ENCODE peak calls at places on chromosomes 12 and 14, in five cellular contexts. V is activated CD8-positive, alpha-beta T cell treated with anti-CD3 and anti-CD28 coated beads for 36 hours; A is AG09309; K is ovary; T is left ventricle myocardium inferior. L is an unnamed sample.

GRCh38 chr12:56720696-56721615 is 4.1 kb downstream of the NACA start:
- DNase-seq in V (no peak), A (no peak), K (no peak), T (no peak), L (no peak)

GRCh38 chr14:95310635-95311380 is 8.9 kb downstream of the CLMN start:
- DNase-seq in V (no peak), A (no peak), K (no peak), T (no peak), L (no peak)

GRCh38 chr14:28707814-28708213 is 58.8 kb upstream of the FOXG1 start:
- DNase-seq in V (no peak), A (no peak), K (no peak), T (no peak), L (no peak)

GRCh38 chr12:106301611-106302321 is 767 bp upstream of the TCP11L2 start:
- DNase-seq in V (peak), A (no peak), K (no peak), T (peak), L (peak)

GRCh38 chr12:15701721-15702156 is 87.4 kb downstream of the EPS8 start:
- DNase-seq in V (no peak), A (peak), K (no peak), T (no peak), L (no peak)

GRCh38 chr14:55398679-55399078 is 13.0 kb downstream of the ATG14 start:
- DNase-seq in V (peak), A (peak), K (peak), T (no peak), L (no peak)

GRCh38 chr12:121990692-121991603 is 30.7 kb upstream of the BCL7A start:
- DNase-seq in V (peak), A (no peak), K (no peak), T (no peak), L (peak)

GRCh38 chr14:33039321-33039720 is 100.6 kb downstream of the NPAS3 start:
- DNase-seq in V (no peak), A (no peak), K (no peak), T (no peak), L (no peak)

GRCh38 chr12:93151079-93151759 is 222.1 kb upstream of the EEA1 start:
- DNase-seq in V (no peak), A (no peak), K (no peak), T (no peak), L (no peak)

GRCh38 chr14:72621387-72622065 is 272.4 kb downstream of the DPF3 start:
- DNase-seq in V (no peak), A (no peak), K (no peak), T (no peak), L (no peak)

GRCh38 chr12:34208331-34209258 is 186.3 kb downstream of the ALG10 start:
- DNase-seq in V (no peak), A (no peak), K (no peak), T (no peak), L (no peak)

GRCh38 chr12:131449027-131449426 is 261.9 kb upstream of the SFSWAP start:
- DNase-seq in V (no peak), A (no peak), K (no peak), T (no peak), L (no peak)

GRCh38 chr12:14988035-14988434 is 15.2 kb downstream of the PDE6H start:
- DNase-seq in V (no peak), A (no peak), K (no peak), T (no peak), L (no peak)

GRCh38 chr12:59652098-59652497 is 56.3 kb downstream of the SLC16A7 start:
- DNase-seq in V (no peak), A (no peak), K (no peak), T (no peak), L (no peak)

GRCh38 chr12:59651230-59651920 is 55.5 kb downstream of the SLC16A7 start:
- DNase-seq in V (no peak), A (no peak), K (no peak), T (no peak), L (no peak)

GRCh38 chr12:59654061-59654460 is 58.2 kb downstream of the SLC16A7 start:
- DNase-seq in V (no peak), A (no peak), K (no peak), T (no peak), L (no peak)

GRCh38 chr12:59649203-59649602 is 53.4 kb downstream of the SLC16A7 start:
- DNase-seq in V (no peak), A (no peak), K (no peak), T (no peak), L (no peak)

GRCh38 chr12:59650594-59651229 is 54.9 kb downstream of the SLC16A7 start:
- DNase-seq in V (no peak), A (no peak), K (no peak), T (no peak), L (no peak)
- TF ChIP-seq CTCF in V (no peak), A (peak), K (no peak), T (peak), L (no peak)

GRCh38 chr14:75428230-75429104 is 645 bp downstream of the JDP2 start:
- DNase-seq in V (no peak), A (no peak), K (peak), T (peak), L (peak)

GRCh38 chr14:75429562-75429961 is 1.7 kb downstream of the JDP2 start:
- DNase-seq in V (no peak), A (no peak), K (no peak), T (no peak), L (no peak)

GRCh38 chr14:75427126-75427481 is 718 bp upstream of the JDP2 start:
- DNase-seq in V (no peak), A (no peak), K (no peak), T (peak), L (peak)

GRCh38 chr14:75426332-75427125 is 1.3 kb upstream of the JDP2 start:
- DNase-seq in V (peak), A (no peak), K (no peak), T (no peak), L (peak)

DNA sequence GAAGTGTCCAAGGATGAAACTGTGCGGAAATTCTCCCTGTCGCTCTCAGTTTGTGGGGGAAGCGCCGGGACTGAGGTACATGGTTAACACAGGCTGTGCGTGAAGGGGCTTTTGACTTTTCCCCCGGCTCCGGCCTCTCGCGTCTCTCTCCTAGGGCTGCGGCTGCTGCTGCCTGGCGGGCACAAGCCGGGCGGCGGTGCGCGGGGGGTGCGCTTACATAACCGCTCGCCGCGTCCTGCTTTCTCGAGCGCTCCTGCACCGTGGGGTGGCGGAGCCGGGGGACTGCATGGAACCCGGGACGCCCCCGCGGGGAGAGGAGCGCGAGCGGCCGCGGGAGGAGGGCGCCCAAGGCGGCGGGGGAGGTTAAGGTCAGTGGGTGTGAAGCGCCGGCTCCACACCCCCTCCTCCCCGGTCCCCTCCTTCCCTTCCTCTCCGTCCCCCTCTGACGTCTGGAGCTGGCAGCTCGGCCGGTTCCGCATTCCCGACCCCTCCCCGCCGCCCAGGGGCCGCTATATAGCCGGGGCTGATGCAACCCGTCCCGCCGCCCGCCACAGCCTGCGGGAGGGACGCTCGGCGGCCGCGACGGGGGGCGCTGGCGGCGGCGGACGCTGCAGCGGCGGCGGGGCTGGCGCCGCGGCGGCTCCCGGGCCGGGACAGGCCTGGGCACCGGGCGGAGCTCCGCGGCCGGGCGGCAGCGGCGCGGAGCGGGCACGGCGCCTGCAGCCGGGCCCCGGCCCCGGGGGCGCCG is at the start of gene JDP2:
- DNase-seq in V (peak), A (peak), K (peak), T (peak), L (peak)
- TF ChIP-seq CTCF in V (no peak), A (peak), K (no peak), T (peak), L (peak)

DNA sequence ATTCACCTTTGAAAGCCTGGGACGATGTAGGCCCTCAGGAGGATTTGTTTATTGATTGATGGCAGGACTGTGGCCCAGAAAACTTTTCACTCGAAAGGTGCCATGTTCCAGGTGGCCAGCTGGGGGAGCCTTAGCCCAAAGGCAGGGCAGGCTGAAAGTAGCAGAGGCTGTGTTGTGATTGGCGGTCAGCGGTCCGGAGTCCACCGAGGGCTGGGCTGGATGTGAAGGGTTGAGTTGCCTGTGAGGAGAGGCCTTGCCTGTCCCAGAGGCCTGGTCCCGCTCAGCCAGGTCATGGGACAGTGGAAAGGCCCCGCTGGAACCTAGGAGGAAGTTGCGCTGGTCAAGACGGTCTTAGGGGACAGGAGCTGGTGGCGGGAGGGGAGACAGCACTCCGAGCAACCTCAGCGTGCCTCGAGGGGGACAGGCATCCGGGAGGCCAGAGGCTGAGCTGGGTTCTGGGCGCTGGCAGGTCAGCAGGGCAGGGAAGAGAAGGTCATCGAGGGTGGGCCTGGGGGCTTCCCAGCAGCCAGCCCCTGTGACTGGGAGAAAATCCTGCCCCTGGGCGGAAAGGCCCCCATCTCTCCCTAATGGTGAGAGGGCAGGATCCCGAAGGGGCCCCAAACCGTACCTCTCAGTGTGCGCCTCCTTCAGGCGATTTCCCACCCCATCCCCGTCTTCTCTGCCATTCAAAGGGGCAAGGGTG is 26.3 kb downstream of the CMA1 start:
- DNase-seq in V (peak), A (no peak), K (no peak), T (no peak), L (peak)
- TF ChIP-seq CTCF in V (peak), A (peak), K (no peak), T (peak), L (peak)

GRCh38 chr12:28173440-28173839 is 16.8 kb upstream of the CCDC91 start:
- DNase-seq in V (no peak), A (no peak), K (no peak), T (no peak), L (no peak)

GRCh38 chr12:28176295-28176694 is 14.0 kb upstream of the CCDC91 start:
- DNase-seq in V (no peak), A (no peak), K (no peak), T (no peak), L (no peak)

GRCh38 chr12:28175098-28175589 is 15.1 kb upstream of the CCDC91 start:
- DNase-seq in V (no peak), A (no peak), K (no peak), T (no peak), L (no peak)

GRCh38 chr12:28171356-28172060 is 18.7 kb upstream of the CCDC91 start:
- DNase-seq in V (no peak), A (no peak), K (no peak), T (no peak), L (no peak)

DNA sequence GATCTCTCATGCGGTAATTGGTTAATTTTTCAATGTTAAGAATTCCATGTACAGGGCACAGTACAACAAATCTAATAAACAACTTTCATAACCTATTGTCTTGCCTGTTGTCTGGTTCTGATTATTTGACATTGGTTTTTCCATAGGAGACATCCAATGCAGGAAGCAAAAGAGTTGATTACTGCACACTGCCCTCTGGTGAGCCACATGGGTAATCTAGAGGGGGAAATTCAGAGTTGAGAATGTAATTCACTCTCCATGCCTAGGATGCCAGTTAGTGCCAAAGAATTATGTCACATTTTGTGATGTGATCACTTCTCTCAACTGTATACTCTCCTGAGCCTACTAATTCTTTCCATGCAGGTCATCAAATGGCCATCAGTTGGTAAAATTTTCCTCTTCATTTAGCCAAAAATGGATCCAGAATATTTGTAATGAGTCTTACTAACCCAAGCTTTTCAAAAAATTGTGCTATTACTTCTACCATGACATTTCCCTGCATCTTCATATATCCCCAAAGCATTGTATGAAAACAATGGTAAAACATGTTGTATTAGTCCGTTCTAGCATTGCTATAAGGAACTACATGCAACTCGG is 17.7 kb upstream of the CCDC91 start:
- DNase-seq in V (peak), A (peak), K (no peak), T (no peak), L (no peak)
- TF ChIP-seq CTCF in V (peak), A (peak), K (no peak), T (peak), L (peak)

GRCh38 chr14:92950773-92951172 is 27.8 kb downstream of the CHGA start:
- DNase-seq in V (no peak), A (no peak), K (no peak), T (no peak), L (no peak)

GRCh38 chr14:92948647-92949046 is 25.7 kb downstream of the CHGA start:
- DNase-seq in V (no peak), A (no peak), K (no peak), T (no peak), L (no peak)

GRCh38 chr14:92950193-92950540 is 27.2 kb downstream of the CHGA start:
- DNase-seq in V (no peak), A (no peak), K (no peak), T (no peak), L (no peak)

GRCh38 chr14:92951261-92951660 is 28.3 kb downstream of the CHGA start:
- DNase-seq in V (no peak), A (no peak), K (no peak), T (no peak), L (no peak)

DNA sequence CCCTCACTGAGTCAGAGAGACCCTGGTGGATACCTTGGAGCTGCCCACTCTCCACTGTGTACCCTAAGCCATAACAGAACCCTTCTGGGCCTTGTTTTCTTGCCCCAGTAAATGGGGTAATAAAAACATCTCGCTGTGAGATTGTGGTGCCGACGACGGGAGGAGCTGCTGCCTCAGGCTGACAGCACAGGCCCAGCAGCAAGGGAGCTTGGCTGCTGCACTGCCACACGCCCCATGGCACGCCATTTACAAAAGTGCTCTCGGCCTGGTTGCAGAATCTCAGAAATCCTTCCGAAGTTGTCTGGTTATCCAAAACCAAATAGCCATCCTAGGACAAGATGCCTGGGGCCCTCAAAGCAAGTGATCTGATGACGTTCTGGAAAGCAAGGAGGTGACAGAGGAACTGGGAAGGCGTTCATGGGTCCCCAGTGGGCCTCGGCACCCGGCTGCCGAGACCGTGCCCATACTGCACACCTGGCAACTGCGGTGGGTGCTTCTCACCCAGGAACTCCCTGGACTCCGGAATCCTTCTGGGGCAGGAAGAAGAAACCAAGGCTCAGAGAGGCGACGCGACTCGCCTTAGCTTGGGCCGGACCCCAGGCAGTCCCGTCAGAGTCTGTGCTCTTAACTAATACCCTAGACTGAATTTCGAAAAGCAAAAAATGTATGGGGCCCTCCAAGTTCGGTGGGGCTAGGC is 26.7 kb downstream of the CHGA start:
- DNase-seq in V (no peak), A (no peak), K (no peak), T (no peak), L (no peak)
- TF ChIP-seq CTCF in V (no peak), A (no peak), K (no peak), T (no peak), L (no peak)

L was measured in GM10248.